ENCODE peak calls at places on chromosome 12, in nine cellular contexts. One of them, this sample, is unnamed.

GRCh38 chr12:99455350-99456037 is 192.1 kb upstream of the GARIN6 start:
- DNase-seq in A549: peak; percentile 6
- DNase-seq in H9: peak; percentile 66
- DNase-seq in HAP-1: no peak
- DNase-seq in mucosa of descending colon: no peak
- DNase-seq in esophagus squamous epithelium: no peak
- DNase-seq in psoas muscle: no peak
- DNase-seq in Karpas-422: no peak
- DNase-seq in cardiac muscle cell: no peak
- DNase-seq in this sample: no peak

GRCh38 chr12:40325349-40325960 is 100.7 kb downstream of the LRRK2 start:
- DNase-seq in A549: peak; percentile 63
- DNase-seq in H9: peak; percentile 44
- DNase-seq in HAP-1: peak; percentile 61
- DNase-seq in mucosa of descending colon: no peak
- DNase-seq in esophagus squamous epithelium: no peak
- DNase-seq in psoas muscle: no peak
- DNase-seq in Karpas-422: peak; percentile 78
- DNase-seq in cardiac muscle cell: no peak
- DNase-seq in this sample: no peak

GRCh38 chr12:50934371-50934851 is 17.9 kb upstream of the HIGD1C start:
- DNase-seq in A549: no peak
- DNase-seq in H9: no peak
- DNase-seq in HAP-1: no peak
- DNase-seq in mucosa of descending colon: no peak
- DNase-seq in esophagus squamous epithelium: no peak
- DNase-seq in psoas muscle: no peak
- DNase-seq in Karpas-422: no peak
- DNase-seq in cardiac muscle cell: no peak
- DNase-seq in this sample: no peak

GRCh38 chr12:56338643-56339422 is at the start of gene IL23A:
- DNase-seq in A549: no peak
- DNase-seq in H9: peak; percentile 81
- DNase-seq in HAP-1: no peak
- DNase-seq in mucosa of descending colon: no peak
- DNase-seq in esophagus squamous epithelium: no peak
- DNase-seq in psoas muscle: no peak
- DNase-seq in Karpas-422: no peak
- DNase-seq in cardiac muscle cell: no peak
- DNase-seq in this sample: peak; percentile 95

GRCh38 chr12:50088577-50089335 is 3.6 kb downstream of the SMARCD1 start:
- DNase-seq in A549: peak; percentile 78
- DNase-seq in H9: no peak
- DNase-seq in HAP-1: peak; percentile 39
- DNase-seq in mucosa of descending colon: no peak
- DNase-seq in esophagus squamous epithelium: no peak
- DNase-seq in psoas muscle: no peak
- DNase-seq in Karpas-422: peak; percentile 90
- DNase-seq in cardiac muscle cell: peak; percentile 78
- DNase-seq in this sample: peak; percentile 22

GRCh38 chr12:14272954-14273910 is 92.2 kb upstream of the ATF7IP start:
- DNase-seq in A549: no peak
- DNase-seq in H9: no peak
- DNase-seq in HAP-1: no peak
- DNase-seq in mucosa of descending colon: no peak
- DNase-seq in esophagus squamous epithelium: no peak
- DNase-seq in psoas muscle: no peak
- DNase-seq in Karpas-422: peak; percentile 76
- DNase-seq in cardiac muscle cell: no peak
- DNase-seq in this sample: no peak

GRCh38 chr12:109531411-109531810 is 41.9 kb downstream of the MMAB start:
- DNase-seq in A549: no peak
- DNase-seq in H9: no peak
- DNase-seq in HAP-1: no peak
- DNase-seq in mucosa of descending colon: no peak
- DNase-seq in esophagus squamous epithelium: no peak
- DNase-seq in psoas muscle: peak; percentile 6
- DNase-seq in Karpas-422: no peak
- DNase-seq in cardiac muscle cell: peak; percentile 67
- DNase-seq in this sample: no peak

GRCh38 chr12:131105736-131106356 is 152.1 kb downstream of the ADGRD1 start:
- DNase-seq in A549: no peak
- DNase-seq in H9: peak; percentile 15
- DNase-seq in HAP-1: no peak
- DNase-seq in mucosa of descending colon: no peak
- DNase-seq in esophagus squamous epithelium: no peak
- DNase-seq in psoas muscle: no peak
- DNase-seq in Karpas-422: no peak
- DNase-seq in cardiac muscle cell: no peak
- DNase-seq in this sample: peak; percentile 61

GRCh38 chr12:14258468-14258947 is 107.0 kb upstream of the ATF7IP start:
- DNase-seq in A549: no peak
- DNase-seq in H9: no peak
- DNase-seq in HAP-1: no peak
- DNase-seq in mucosa of descending colon: no peak
- DNase-seq in esophagus squamous epithelium: no peak
- DNase-seq in psoas muscle: peak; percentile 56
- DNase-seq in Karpas-422: no peak
- DNase-seq in cardiac muscle cell: peak; percentile 28
- DNase-seq in this sample: no peak

GRCh38 chr12:62922539-62922938 is 12.4 kb downstream of the PPM1H start:
- DNase-seq in A549: no peak
- DNase-seq in H9: no peak
- DNase-seq in HAP-1: no peak
- DNase-seq in mucosa of descending colon: no peak
- DNase-seq in esophagus squamous epithelium: no peak
- DNase-seq in psoas muscle: no peak
- DNase-seq in Karpas-422: no peak
- DNase-seq in cardiac muscle cell: no peak
- DNase-seq in this sample: no peak

GRCh38 chr12:53712059-53712643 is 15.1 kb downstream of the CALCOCO1 start:
- DNase-seq in A549: no peak
- DNase-seq in H9: no peak
- DNase-seq in HAP-1: no peak
- DNase-seq in mucosa of descending colon: no peak
- DNase-seq in esophagus squamous epithelium: no peak
- DNase-seq in psoas muscle: no peak
- DNase-seq in Karpas-422: no peak
- DNase-seq in cardiac muscle cell: no peak
- DNase-seq in this sample: no peak

DNA sequence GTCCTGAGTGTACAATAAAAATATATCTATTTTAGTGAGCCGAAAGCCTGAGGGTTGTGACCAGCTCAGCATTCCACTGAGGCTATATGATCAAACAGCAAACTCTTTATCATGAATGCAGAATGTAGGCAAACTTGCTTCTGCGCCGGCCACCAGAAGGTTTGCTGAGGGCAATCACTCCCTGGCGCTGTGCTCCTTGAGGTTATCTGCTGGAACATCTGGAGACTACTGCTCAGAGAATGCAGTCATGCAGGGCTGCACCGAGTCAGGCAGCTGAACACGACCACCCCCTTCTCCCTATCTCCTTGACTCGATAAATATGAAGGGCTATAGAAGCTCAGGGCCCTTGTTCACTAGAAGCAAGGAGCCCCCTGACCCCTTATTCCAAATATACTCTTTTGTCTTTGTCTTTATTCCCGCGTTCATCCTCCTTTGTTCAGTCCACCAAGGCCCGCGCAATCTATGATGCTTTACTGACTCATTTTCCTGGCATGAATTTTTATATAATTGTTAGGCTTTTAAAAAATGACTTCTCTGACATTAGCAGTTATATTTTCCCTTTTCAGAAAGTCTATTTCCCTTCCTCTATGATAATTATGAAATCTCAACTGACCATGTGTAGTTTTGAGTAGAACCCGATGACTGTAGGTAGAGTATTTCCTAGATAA is 1089.3 kb downstream of the SLC16A7 start:
- DNase-seq in A549: no peak
- DNase-seq in H9: no peak
- DNase-seq in HAP-1: no peak
- DNase-seq in mucosa of descending colon: no peak
- DNase-seq in esophagus squamous epithelium: no peak
- DNase-seq in psoas muscle: no peak
- DNase-seq in Karpas-422: peak; percentile 43
- DNase-seq in cardiac muscle cell: no peak
- DNase-seq in this sample: no peak
- H3K9me3 ChIP-seq in A549: peaks cover 3% of the 10 kb centered on the region
- H3K9me3 ChIP-seq in H9: no peaks in the 10 kb centered on the region
- H3K9me3 ChIP-seq in HAP-1: no peaks in the 10 kb centered on the region
- H3K9me3 ChIP-seq in mucosa of descending colon: peaks cover 10% of the 10 kb centered on the region
- H3K9me3 ChIP-seq in esophagus squamous epithelium: no peaks in the 10 kb centered on the region
- H3K9me3 ChIP-seq in psoas muscle: no peaks in the 10 kb centered on the region
- H3K9me3 ChIP-seq in Karpas-422: peaks cover 30% of the 10 kb centered on the region
- H3K9me3 ChIP-seq in cardiac muscle cell: no peaks in the 10 kb centered on the region
- H3K9me3 ChIP-seq in this sample: no peaks in the 10 kb centered on the region

GRCh38 chr12:3114671-3115070 is 37.5 kb downstream of the TSPAN9 start:
- DNase-seq in A549: no peak
- DNase-seq in H9: no peak
- DNase-seq in HAP-1: no peak
- DNase-seq in mucosa of descending colon: no peak
- DNase-seq in esophagus squamous epithelium: no peak
- DNase-seq in psoas muscle: peak; percentile 21
- DNase-seq in Karpas-422: no peak
- DNase-seq in cardiac muscle cell: no peak
- DNase-seq in this sample: no peak

GRCh38 chr12:3117628-3118027 is 40.4 kb downstream of the TSPAN9 start:
- DNase-seq in A549: no peak
- DNase-seq in H9: no peak
- DNase-seq in HAP-1: no peak
- DNase-seq in mucosa of descending colon: no peak
- DNase-seq in esophagus squamous epithelium: no peak
- DNase-seq in psoas muscle: peak; percentile 15
- DNase-seq in Karpas-422: no peak
- DNase-seq in cardiac muscle cell: no peak
- DNase-seq in this sample: no peak

GRCh38 chr12:3115078-3115477 is 37.9 kb downstream of the TSPAN9 start:
- DNase-seq in A549: no peak
- DNase-seq in H9: no peak
- DNase-seq in HAP-1: no peak
- DNase-seq in mucosa of descending colon: no peak
- DNase-seq in esophagus squamous epithelium: no peak
- DNase-seq in psoas muscle: no peak
- DNase-seq in Karpas-422: no peak
- DNase-seq in cardiac muscle cell: no peak
- DNase-seq in this sample: no peak

GRCh38 chr12:3117144-3117581 is 40.0 kb downstream of the TSPAN9 start:
- DNase-seq in A549: no peak
- DNase-seq in H9: no peak
- DNase-seq in HAP-1: no peak
- DNase-seq in mucosa of descending colon: no peak
- DNase-seq in esophagus squamous epithelium: no peak
- DNase-seq in psoas muscle: peak; percentile 19
- DNase-seq in Karpas-422: no peak
- DNase-seq in cardiac muscle cell: no peak
- DNase-seq in this sample: no peak

GRCh38 chr12:3116106-3116898 is 39.1 kb downstream of the TSPAN9 start:
- DNase-seq in A549: no peak
- DNase-seq in H9: peak; percentile 28
- DNase-seq in HAP-1: no peak
- DNase-seq in mucosa of descending colon: no peak
- DNase-seq in esophagus squamous epithelium: no peak
- DNase-seq in psoas muscle: peak; percentile 22
- DNase-seq in Karpas-422: no peak
- DNase-seq in cardiac muscle cell: no peak
- DNase-seq in this sample: no peak
- H3K4me1 ChIP-seq in A549: no peaks in the 10 kb centered on the region
- H3K4me1 ChIP-seq in H9: no peaks in the 10 kb centered on the region
- H3K4me1 ChIP-seq in HAP-1: no peaks in the 10 kb centered on the region
- H3K4me1 ChIP-seq in mucosa of descending colon: no peaks in the 10 kb centered on the region
- H3K4me1 ChIP-seq in esophagus squamous epithelium: peaks cover 8% of the 10 kb centered on the region
- H3K4me1 ChIP-seq in psoas muscle: peaks cover 24% of the 10 kb centered on the region
- H3K4me1 ChIP-seq in Karpas-422: no peaks in the 10 kb centered on the region
- H3K4me1 ChIP-seq in cardiac muscle cell: no peaks in the 10 kb centered on the region
- H3K4me1 ChIP-seq in this sample: no peaks in the 10 kb centered on the region

GRCh38 chr12:34107016-34107415 is 84.7 kb downstream of the ALG10 start:
- DNase-seq in A549: no peak
- DNase-seq in H9: no peak
- DNase-seq in HAP-1: no peak
- DNase-seq in mucosa of descending colon: no peak
- DNase-seq in esophagus squamous epithelium: no peak
- DNase-seq in psoas muscle: no peak
- DNase-seq in Karpas-422: no peak
- DNase-seq in cardiac muscle cell: no peak
- DNase-seq in this sample: no peak

GRCh38 chr12:34107781-34108404 is 85.6 kb downstream of the ALG10 start:
- DNase-seq in A549: no peak
- DNase-seq in H9: no peak
- DNase-seq in HAP-1: no peak
- DNase-seq in mucosa of descending colon: no peak
- DNase-seq in esophagus squamous epithelium: no peak
- DNase-seq in psoas muscle: peak; percentile 38
- DNase-seq in Karpas-422: no peak
- DNase-seq in cardiac muscle cell: no peak
- DNase-seq in this sample: no peak

GRCh38 chr12:34108967-34109366 is 86.7 kb downstream of the ALG10 start:
- DNase-seq in A549: no peak
- DNase-seq in H9: no peak
- DNase-seq in HAP-1: no peak
- DNase-seq in mucosa of descending colon: no peak
- DNase-seq in esophagus squamous epithelium: no peak
- DNase-seq in psoas muscle: no peak
- DNase-seq in Karpas-422: no peak
- DNase-seq in cardiac muscle cell: no peak
- DNase-seq in this sample: no peak

GRCh38 chr12:34109390-34109789 is 87.1 kb downstream of the ALG10 start:
- DNase-seq in A549: no peak
- DNase-seq in H9: no peak
- DNase-seq in HAP-1: no peak
- DNase-seq in mucosa of descending colon: no peak
- DNase-seq in esophagus squamous epithelium: no peak
- DNase-seq in psoas muscle: no peak
- DNase-seq in Karpas-422: no peak
- DNase-seq in cardiac muscle cell: no peak
- DNase-seq in this sample: no peak

GRCh38 chr12:34108405-34108803 is 86.1 kb downstream of the ALG10 start:
- DNase-seq in A549: no peak
- DNase-seq in H9: no peak
- DNase-seq in HAP-1: no peak
- DNase-seq in mucosa of descending colon: no peak
- DNase-seq in esophagus squamous epithelium: no peak
- DNase-seq in psoas muscle: peak; percentile 36
- DNase-seq in Karpas-422: no peak
- DNase-seq in cardiac muscle cell: no peak
- DNase-seq in this sample: no peak
- H3K9me3 ChIP-seq in A549: no peaks in the 10 kb centered on the region
- H3K9me3 ChIP-seq in H9: peaks cover 23% of the 10 kb centered on the region
- H3K9me3 ChIP-seq in HAP-1: no peaks in the 10 kb centered on the region
- H3K9me3 ChIP-seq in mucosa of descending colon: no peaks in the 10 kb centered on the region
- H3K9me3 ChIP-seq in esophagus squamous epithelium: no peaks in the 10 kb centered on the region
- H3K9me3 ChIP-seq in psoas muscle: no peaks in the 10 kb centered on the region
- H3K9me3 ChIP-seq in Karpas-422: peaks cover 7% of the 10 kb centered on the region
- H3K9me3 ChIP-seq in cardiac muscle cell: no peaks in the 10 kb centered on the region
- H3K9me3 ChIP-seq in this sample: no peaks in the 10 kb centered on the region

DNA sequence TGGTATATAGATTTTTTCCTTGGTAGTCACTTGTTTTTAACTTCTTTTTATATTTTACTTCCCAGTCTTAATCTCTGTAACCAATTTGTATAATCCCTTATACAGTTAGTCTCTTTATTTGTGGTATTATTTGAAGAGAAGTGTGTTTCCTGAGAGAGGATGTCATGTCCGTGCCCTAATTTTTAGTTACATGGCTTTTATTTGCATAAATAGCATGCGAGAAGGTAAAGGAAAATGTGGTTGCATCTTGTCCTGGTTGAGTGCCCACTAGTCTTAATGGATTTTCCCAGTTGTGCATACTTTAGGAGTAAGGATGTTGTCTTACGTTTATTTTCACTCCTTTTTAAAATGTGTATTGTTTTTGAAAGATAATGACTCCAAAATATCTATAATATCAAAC is 27.5 kb downstream of the RAP1B start:
- DNase-seq in A549: no peak
- DNase-seq in H9: no peak
- DNase-seq in HAP-1: no peak
- DNase-seq in mucosa of descending colon: no peak
- DNase-seq in esophagus squamous epithelium: no peak
- DNase-seq in psoas muscle: no peak
- DNase-seq in Karpas-422: no peak
- DNase-seq in cardiac muscle cell: no peak
- DNase-seq in this sample: no peak
- H3K4me1 ChIP-seq in A549: peaks cover 27% of the 10 kb centered on the region
- H3K4me1 ChIP-seq in H9: no peaks in the 10 kb centered on the region
- H3K4me1 ChIP-seq in HAP-1: peaks cover 8% of the 10 kb centered on the region
- H3K4me1 ChIP-seq in mucosa of descending colon: peaks cover 4% of the 10 kb centered on the region
- H3K4me1 ChIP-seq in esophagus squamous epithelium: no peaks in the 10 kb centered on the region
- H3K4me1 ChIP-seq in psoas muscle: peaks cover 45% of the 10 kb centered on the region
- H3K4me1 ChIP-seq in Karpas-422: peaks cover 78% of the 10 kb centered on the region
- H3K4me1 ChIP-seq in cardiac muscle cell: no peaks in the 10 kb centered on the region
- H3K4me1 ChIP-seq in this sample: peaks cover 81% of the 10 kb centered on the region

This sample was measured in naive thymus-derived CD4-positive, alpha-beta T cell.